ENCODE peak calls at places on chromosome 17, in six cellular contexts. M is bronchial epithelial cell; C is stimulated activated CD4-positive, alpha-beta T cell treated with anti-CD3 and anti-CD28 coated beads, Interleukin-4, amount 100 ng/mL, for 4 hours; J is ACHN; L is mucosa of gallbladder; Y is GM04504. A is an unnamed sample.

GRCh38 chr17:17567114-17567513 is 24.4 kb downstream of the PEMT start:
- DNase-seq in J (no peak), C (no peak), Y (no peak), L (no peak), M (no peak), A (no peak)

GRCh38 chr17:64420143-64420670 is 28.7 kb upstream of the MILR1 start:
- DNase-seq in J (peak), Y (peak), L (peak), C (no peak), M (peak), A (peak)

GRCh38 chr17:39700148-39700987 is 504 bp downstream of the ERBB2 start:
- DNase-seq in C (no peak), J (peak), M (no peak), Y (no peak), L (no peak), A (no peak)

GRCh38 chr17:69672924-69673323 is 258.4 kb downstream of the MAP2K6 start:
- DNase-seq in L (no peak), C (no peak), M (peak), J (peak), Y (peak), A (no peak)

GRCh38 chr17:64051153-64051552 is 30.7 kb upstream of the ICAM2 start:
- DNase-seq in J (no peak), Y (no peak), M (no peak), L (no peak), C (no peak), A (no peak)

GRCh38 chr17:7634384-7634783 is 4.4 kb downstream of the SHBG start:
- DNase-seq in C (no peak), J (peak), Y (no peak), L (no peak), M (no peak), A (peak)

GRCh38 chr17:16415031-16415924 is at the start of gene TRPV2:
- DNase-seq in L (no peak), M (no peak), Y (no peak), C (peak), J (peak), A (peak)

GRCh38 chr17:1259910-1260389 is 10.3 kb upstream of the BHLHA9 start:
- DNase-seq in J (peak), L (no peak), Y (no peak), C (no peak), M (no peak), A (no peak)

GRCh38 chr17:28474035-28474640 is 694 bp downstream of the SLC13A2 start:
- DNase-seq in L (no peak), Y (no peak), M (no peak), J (no peak), C (no peak), A (no peak)

GRCh38 chr17:925846-926245 is 53.7 kb downstream of the NXN start:
- DNase-seq in J (no peak), L (no peak), M (no peak), Y (no peak), C (no peak), A (no peak)

GRCh38 chr17:43547659-43548256 is 1.6 kb upstream of the ETV4 start:
- DNase-seq in C (no peak), Y (no peak), J (no peak), M (peak), L (no peak), A (no peak)

GRCh38 chr17:47622179-47622549 is 27.6 kb upstream of the KPNB1 start:
- DNase-seq in C (no peak), J (no peak), Y (no peak), M (no peak), L (no peak), A (no peak)

A was measured in OCI-M1.